ENCODE peak calls at places on chromosome 1, in four cellular contexts. Z is natural killer cell treated with Interleukin-12 subunit alpha and Interleukin-12 subunit beta and Interleukin-15 and Interleukin-18, amount 100 ng/mL, for 72 hours; J is HEK293T; I is T-helper 1 cell. A is an unnamed sample.

GRCh38 chr1:220528049-220528678 is at the start of gene MARK1:
- DNase-seq in Z (no peak), J (peak; percentile 82), I (no peak), A (peak; percentile 43)

GRCh38 chr1:230426246-230427101 is at the start of gene PGBD5:
- DNase-seq in Z (peak; percentile 70), J (peak; percentile 96), I (peak; percentile 19), A (peak; percentile 69)

GRCh38 chr1:36178479-36179219 is 22.7 kb downstream of the MAP7D1 start:
- DNase-seq in Z (no peak), J (no peak), I (no peak), A (no peak)

GRCh38 chr1:237740831-237741230 is 149.9 kb downstream of the ZP4 start:
- DNase-seq in Z (no peak), J (no peak), I (no peak), A (no peak)

GRCh38 chr1:205102404-205102803 is 18.1 kb upstream of the TMEM81 start:
- DNase-seq in Z (no peak), J (no peak), I (no peak), A (no peak)

GRCh38 chr1:225418059-225418458 is 9.8 kb downstream of the LBR start:
- DNase-seq in Z (no peak), J (no peak), I (no peak), A (no peak)

GRCh38 chr1:58618303-58618702 is 41.3 kb upstream of the TACSTD2 start:
- DNase-seq in Z (no peak), J (no peak), I (no peak), A (peak; percentile 94)

GRCh38 chr1:210262167-210262896 is 29.7 kb downstream of the SERTAD4 start:
- DNase-seq in Z (no peak), J (no peak), I (no peak), A (no peak)

GRCh38 chr1:25699501-25700089 is 83.0 kb downstream of the MAN1C1 start:
- DNase-seq in Z (no peak), J (no peak), I (no peak), A (no peak)

GRCh38 chr1:213908521-213908920 is 79.3 kb upstream of the PROX1 start:
- DNase-seq in Z (no peak), J (no peak), I (no peak), A (no peak)

GRCh38 chr1:21782868-21783678 is at the start of gene USP48:
- DNase-seq in Z (peak; percentile 97), J (peak; percentile 91), I (peak; percentile 98), A (peak; percentile 97)

GRCh38 chr1:201324821-201325677 is 41.7 kb downstream of the PKP1 start:
- DNase-seq in Z (no peak), J (no peak), I (no peak), A (no peak)

A was measured in dermis blood vessel endothelial cell.